ENCODE peak calls at places on chromosomes 11 and 22, in eight cellular contexts. One of them, this sample, is unnamed.

GRCh38 chr11:12329169-12329568 is 48.2 kb upstream of the PARVA start:
- DNase-seq in upper lobe of right lung: no peak
- DNase-seq in brain microvascular endothelial cell: no peak
- DNase-seq in breast epithelium: no peak
- DNase-seq in cardiac fibroblast: no peak
- DNase-seq in HCT116: no peak
- DNase-seq in Panc1: no peak
- DNase-seq in astrocyte of the cerebellum: no peak
- DNase-seq in this sample: no peak

GRCh38 chr11:132925825-132926469 is 606.4 kb downstream of the OPCML start:
- DNase-seq in upper lobe of right lung: no peak
- DNase-seq in brain microvascular endothelial cell: no peak
- DNase-seq in breast epithelium: no peak
- DNase-seq in cardiac fibroblast: no peak
- DNase-seq in HCT116: no peak
- DNase-seq in Panc1: no peak
- DNase-seq in astrocyte of the cerebellum: no peak
- DNase-seq in this sample: no peak

GRCh38 chr11:119975561-119976152 is 162.3 kb downstream of the TRIM29 start:
- DNase-seq in upper lobe of right lung: no peak
- DNase-seq in brain microvascular endothelial cell: no peak
- DNase-seq in breast epithelium: no peak
- DNase-seq in cardiac fibroblast: no peak
- DNase-seq in HCT116: no peak
- DNase-seq in Panc1: no peak
- DNase-seq in astrocyte of the cerebellum: no peak
- DNase-seq in this sample: no peak

GRCh38 chr11:49405743-49406142 is 197.3 kb upstream of the FOLH1 start:
- DNase-seq in upper lobe of right lung: peak
- DNase-seq in brain microvascular endothelial cell: no peak
- DNase-seq in breast epithelium: no peak
- DNase-seq in cardiac fibroblast: no peak
- DNase-seq in HCT116: no peak
- DNase-seq in Panc1: no peak
- DNase-seq in astrocyte of the cerebellum: no peak
- DNase-seq in this sample: no peak

GRCh38 chr22:35191412-35191811 is 65.9 kb upstream of the HMGXB4 start:
- DNase-seq in upper lobe of right lung: no peak
- DNase-seq in brain microvascular endothelial cell: no peak
- DNase-seq in breast epithelium: no peak
- DNase-seq in cardiac fibroblast: peak
- DNase-seq in HCT116: peak
- DNase-seq in Panc1: no peak
- DNase-seq in astrocyte of the cerebellum: peak
- DNase-seq in this sample: no peak

GRCh38 chr11:87425391-87425790 is 387.7 kb downstream of the TMEM135 start:
- DNase-seq in upper lobe of right lung: no peak
- DNase-seq in brain microvascular endothelial cell: peak
- DNase-seq in breast epithelium: no peak
- DNase-seq in cardiac fibroblast: peak
- DNase-seq in HCT116: no peak
- DNase-seq in Panc1: no peak
- DNase-seq in astrocyte of the cerebellum: no peak
- DNase-seq in this sample: no peak

GRCh38 chr11:20049231-20049630 is 111.0 kb downstream of the DBX1 start:
- DNase-seq in upper lobe of right lung: no peak
- DNase-seq in brain microvascular endothelial cell: no peak
- DNase-seq in breast epithelium: no peak
- DNase-seq in cardiac fibroblast: no peak
- DNase-seq in HCT116: no peak
- DNase-seq in Panc1: no peak
- DNase-seq in astrocyte of the cerebellum: no peak
- DNase-seq in this sample: no peak

GRCh38 chr11:119403021-119403420 is 20.0 kb downstream of the THY1 start:
- DNase-seq in upper lobe of right lung: no peak
- DNase-seq in brain microvascular endothelial cell: no peak
- DNase-seq in breast epithelium: no peak
- DNase-seq in cardiac fibroblast: no peak
- DNase-seq in HCT116: no peak
- DNase-seq in Panc1: no peak
- DNase-seq in astrocyte of the cerebellum: no peak
- DNase-seq in this sample: no peak

GRCh38 chr22:41256254-41256897 is 15.6 kb upstream of the CHADL start:
- DNase-seq in upper lobe of right lung: no peak
- DNase-seq in brain microvascular endothelial cell: peak
- DNase-seq in breast epithelium: no peak
- DNase-seq in cardiac fibroblast: peak
- DNase-seq in HCT116: no peak
- DNase-seq in Panc1: peak
- DNase-seq in astrocyte of the cerebellum: peak
- DNase-seq in this sample: no peak

GRCh38 chr11:112106070-112106469 is 19.4 kb downstream of the SDHD start:
- DNase-seq in upper lobe of right lung: no peak
- DNase-seq in brain microvascular endothelial cell: no peak
- DNase-seq in breast epithelium: no peak
- DNase-seq in cardiac fibroblast: no peak
- DNase-seq in HCT116: no peak
- DNase-seq in Panc1: no peak
- DNase-seq in astrocyte of the cerebellum: no peak
- DNase-seq in this sample: no peak

GRCh38 chr11:36010010-36010740 is 66.3 kb downstream of the LDLRAD3 start:
- DNase-seq in upper lobe of right lung: no peak
- DNase-seq in brain microvascular endothelial cell: no peak
- DNase-seq in breast epithelium: no peak
- DNase-seq in cardiac fibroblast: peak
- DNase-seq in HCT116: no peak
- DNase-seq in Panc1: no peak
- DNase-seq in astrocyte of the cerebellum: no peak
- DNase-seq in this sample: no peak

GRCh38 chr11:116073854-116074837 is 569.9 kb upstream of the CADM1 start:
- DNase-seq in upper lobe of right lung: no peak
- DNase-seq in brain microvascular endothelial cell: no peak
- DNase-seq in breast epithelium: no peak
- DNase-seq in cardiac fibroblast: peak
- DNase-seq in HCT116: no peak
- DNase-seq in Panc1: no peak
- DNase-seq in astrocyte of the cerebellum: peak
- DNase-seq in this sample: peak

GRCh38 chr11:83241291-83241946 is 44.7 kb downstream of the CCDC90B start:
- DNase-seq in upper lobe of right lung: no peak
- DNase-seq in brain microvascular endothelial cell: peak
- DNase-seq in breast epithelium: no peak
- DNase-seq in cardiac fibroblast: peak
- DNase-seq in HCT116: peak
- DNase-seq in Panc1: peak
- DNase-seq in astrocyte of the cerebellum: peak
- DNase-seq in this sample: peak

GRCh38 chr11:23112987-23113886 is 253.0 kb upstream of the CCDC179 start:
- DNase-seq in upper lobe of right lung: no peak
- DNase-seq in brain microvascular endothelial cell: peak
- DNase-seq in breast epithelium: no peak
- DNase-seq in cardiac fibroblast: peak
- DNase-seq in HCT116: no peak
- DNase-seq in Panc1: peak
- DNase-seq in astrocyte of the cerebellum: peak
- DNase-seq in this sample: no peak
- TF ChIP-seq CTCF in upper lobe of right lung: peak
- TF ChIP-seq CTCF in brain microvascular endothelial cell: peak
- TF ChIP-seq CTCF in breast epithelium: peak
- TF ChIP-seq CTCF in cardiac fibroblast: peak
- TF ChIP-seq CTCF in HCT116: no peak
- TF ChIP-seq CTCF in Panc1: peak
- TF ChIP-seq CTCF in astrocyte of the cerebellum: peak
- TF ChIP-seq CTCF in this sample: peak

GRCh38 chr22:39246217-39246616 is 1.4 kb upstream of the PDGFB start:
- DNase-seq in upper lobe of right lung: no peak
- DNase-seq in brain microvascular endothelial cell: no peak
- DNase-seq in breast epithelium: no peak
- DNase-seq in cardiac fibroblast: no peak
- DNase-seq in HCT116: no peak
- DNase-seq in Panc1: no peak
- DNase-seq in astrocyte of the cerebellum: no peak
- DNase-seq in this sample: no peak

GRCh38 chr22:39243443-39244072 is 1.2 kb downstream of the PDGFB start:
- DNase-seq in upper lobe of right lung: no peak
- DNase-seq in brain microvascular endothelial cell: no peak
- DNase-seq in breast epithelium: no peak
- DNase-seq in cardiac fibroblast: no peak
- DNase-seq in HCT116: no peak
- DNase-seq in Panc1: no peak
- DNase-seq in astrocyte of the cerebellum: no peak
- DNase-seq in this sample: no peak

GRCh38 chr22:39244073-39244495 is 698 bp downstream of the PDGFB start:
- DNase-seq in upper lobe of right lung: no peak
- DNase-seq in brain microvascular endothelial cell: no peak
- DNase-seq in breast epithelium: no peak
- DNase-seq in cardiac fibroblast: no peak
- DNase-seq in HCT116: no peak
- DNase-seq in Panc1: no peak
- DNase-seq in astrocyte of the cerebellum: no peak
- DNase-seq in this sample: no peak

GRCh38 chr22:39245130-39246039 is 603 bp upstream of the PDGFB start:
- DNase-seq in upper lobe of right lung: no peak
- DNase-seq in brain microvascular endothelial cell: no peak
- DNase-seq in breast epithelium: no peak
- DNase-seq in cardiac fibroblast: no peak
- DNase-seq in HCT116: no peak
- DNase-seq in Panc1: no peak
- DNase-seq in astrocyte of the cerebellum: no peak
- DNase-seq in this sample: no peak

DNA sequence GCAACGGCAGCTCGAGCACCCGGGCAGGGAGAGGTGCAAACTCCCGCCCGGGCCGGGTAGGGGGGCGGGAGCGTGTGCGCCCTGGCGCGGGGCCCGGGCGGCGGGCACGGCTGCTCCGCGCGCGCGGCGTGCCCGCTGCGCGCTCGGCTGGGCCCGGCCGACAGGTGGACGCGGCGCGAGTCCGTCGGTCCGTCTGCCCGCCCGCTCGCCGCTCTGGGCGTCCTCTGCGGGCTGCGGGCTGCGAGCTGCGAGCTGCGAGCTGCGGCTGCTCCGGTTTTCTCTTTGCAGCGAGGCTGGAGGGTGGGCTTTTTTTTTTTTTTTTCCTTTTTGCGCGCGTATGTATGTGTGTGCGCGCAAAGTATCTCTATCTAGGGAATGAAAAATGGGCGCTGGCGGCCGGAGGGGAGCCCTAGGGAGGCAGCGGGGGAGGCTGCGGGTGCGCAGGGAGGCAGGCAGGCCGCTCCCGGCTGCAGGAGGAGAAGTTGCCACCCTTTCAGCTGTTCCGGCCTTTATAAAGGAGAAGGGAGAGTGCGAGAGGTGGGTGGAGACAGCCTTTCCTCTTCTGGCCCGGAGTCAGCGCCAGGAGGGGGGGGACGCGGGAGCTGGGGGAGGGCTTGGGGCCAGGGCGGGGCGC is at the start of gene PDGFB:
- DNase-seq in upper lobe of right lung: no peak
- DNase-seq in brain microvascular endothelial cell: no peak
- DNase-seq in breast epithelium: no peak
- DNase-seq in cardiac fibroblast: peak
- DNase-seq in HCT116: no peak
- DNase-seq in Panc1: no peak
- DNase-seq in astrocyte of the cerebellum: no peak
- DNase-seq in this sample: no peak
- H3K4me3 ChIP-seq in upper lobe of right lung: peak
- H3K4me3 ChIP-seq in brain microvascular endothelial cell: peak
- H3K4me3 ChIP-seq in breast epithelium: peak
- H3K4me3 ChIP-seq in cardiac fibroblast: peak
- H3K4me3 ChIP-seq in HCT116: peak
- H3K4me3 ChIP-seq in Panc1: peak
- H3K4me3 ChIP-seq in astrocyte of the cerebellum: peak
- H3K4me3 ChIP-seq in this sample: no peak

GRCh38 chr11:1515082-1516060 is 28.8 kb upstream of the MOB2 start:
- DNase-seq in upper lobe of right lung: peak
- DNase-seq in brain microvascular endothelial cell: peak
- DNase-seq in breast epithelium: peak
- DNase-seq in cardiac fibroblast: peak
- DNase-seq in HCT116: peak
- DNase-seq in Panc1: peak
- DNase-seq in astrocyte of the cerebellum: peak
- DNase-seq in this sample: no peak

GRCh38 chr11:1514349-1515061 is 27.9 kb upstream of the MOB2 start:
- DNase-seq in upper lobe of right lung: no peak
- DNase-seq in brain microvascular endothelial cell: no peak
- DNase-seq in breast epithelium: no peak
- DNase-seq in cardiac fibroblast: no peak
- DNase-seq in HCT116: no peak
- DNase-seq in Panc1: no peak
- DNase-seq in astrocyte of the cerebellum: peak
- DNase-seq in this sample: no peak

GRCh38 chr11:1517117-1518005 is 30.8 kb upstream of the MOB2 start:
- DNase-seq in upper lobe of right lung: no peak
- DNase-seq in brain microvascular endothelial cell: no peak
- DNase-seq in breast epithelium: no peak
- DNase-seq in cardiac fibroblast: no peak
- DNase-seq in HCT116: no peak
- DNase-seq in Panc1: no peak
- DNase-seq in astrocyte of the cerebellum: no peak
- DNase-seq in this sample: no peak

GRCh38 chr11:1518301-1518700 is 31.7 kb upstream of the MOB2 start:
- DNase-seq in upper lobe of right lung: no peak
- DNase-seq in brain microvascular endothelial cell: no peak
- DNase-seq in breast epithelium: no peak
- DNase-seq in cardiac fibroblast: no peak
- DNase-seq in HCT116: no peak
- DNase-seq in Panc1: no peak
- DNase-seq in astrocyte of the cerebellum: no peak
- DNase-seq in this sample: no peak

GRCh38 chr11:1516273-1517067 is 29.9 kb upstream of the MOB2 start:
- DNase-seq in upper lobe of right lung: no peak
- DNase-seq in brain microvascular endothelial cell: peak
- DNase-seq in breast epithelium: no peak
- DNase-seq in cardiac fibroblast: peak
- DNase-seq in HCT116: no peak
- DNase-seq in Panc1: no peak
- DNase-seq in astrocyte of the cerebellum: no peak
- DNase-seq in this sample: no peak
- TF ChIP-seq CTCF in upper lobe of right lung: no peak
- TF ChIP-seq CTCF in brain microvascular endothelial cell: peak
- TF ChIP-seq CTCF in breast epithelium: no peak
- TF ChIP-seq CTCF in cardiac fibroblast: peak
- TF ChIP-seq CTCF in HCT116: no peak
- TF ChIP-seq CTCF in Panc1: no peak
- TF ChIP-seq CTCF in astrocyte of the cerebellum: no peak
- TF ChIP-seq CTCF in this sample: no peak

DNA sequence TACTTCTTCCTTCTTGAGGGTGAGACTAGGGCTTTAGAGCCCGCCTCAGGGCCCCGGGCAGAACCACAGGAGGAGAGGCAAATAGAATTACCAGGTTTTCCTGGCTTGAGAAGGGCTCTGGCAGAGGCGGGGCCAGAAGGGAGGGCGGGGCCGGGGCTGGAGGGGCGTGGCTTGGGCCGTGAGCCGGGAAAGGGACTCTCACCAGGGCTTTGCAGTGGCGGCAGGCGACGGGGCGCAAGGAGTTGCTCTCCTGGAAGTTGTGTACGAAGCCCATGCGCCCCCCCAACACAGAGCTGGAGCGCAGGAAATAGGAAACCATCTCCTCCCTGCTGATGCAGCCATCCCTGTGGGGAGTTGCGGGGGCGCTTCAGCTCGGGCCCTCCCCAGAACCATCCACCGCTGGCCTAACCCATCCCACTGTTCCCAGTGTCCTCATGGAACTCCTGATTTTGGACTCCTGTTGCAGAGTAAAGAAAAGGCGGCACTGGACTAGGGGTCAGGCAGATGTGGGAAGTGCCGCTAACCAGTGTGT is 6.9 kb upstream of the NRXN2 start:
- DNase-seq in upper lobe of right lung: peak
- DNase-seq in brain microvascular endothelial cell: no peak
- DNase-seq in breast epithelium: no peak
- DNase-seq in cardiac fibroblast: no peak
- DNase-seq in HCT116: no peak
- DNase-seq in Panc1: no peak
- DNase-seq in astrocyte of the cerebellum: no peak
- DNase-seq in this sample: no peak
- H3K4me3 ChIP-seq in upper lobe of right lung: no peak
- H3K4me3 ChIP-seq in brain microvascular endothelial cell: no peak
- H3K4me3 ChIP-seq in breast epithelium: no peak
- H3K4me3 ChIP-seq in cardiac fibroblast: no peak
- H3K4me3 ChIP-seq in HCT116: no peak
- H3K4me3 ChIP-seq in Panc1: no peak
- H3K4me3 ChIP-seq in astrocyte of the cerebellum: no peak
- H3K4me3 ChIP-seq in this sample: no peak

This sample was measured in GM12864.